ENCODE peak calls at places on chromosomes 7 and 10, in eight cellular contexts. G is trophoblast cell; E is cardiac muscle cell; S is left ventricle myocardium inferior; T is ovary; I is heart right ventricle; R is naive thymus-derived CD4-positive, alpha-beta T cell; J is GM23248. C is an unnamed sample. For H3K4me1 and H3K27me3, the result is how much of the 10 kb centered on the place peaks cover.

GRCh38 chr7:24756989-24757798 is at the start of gene GSDME:
- DNase-seq in G (peak), E (peak), S (peak), T (peak), I (peak), R (peak), J (peak), C (peak)

GRCh38 chr7:152336754-152337368 is 98.9 kb downstream of the KMT2C start:
- DNase-seq in G (peak), E (peak), S (no peak), T (no peak), I (no peak), R (no peak), J (peak), C (peak)

GRCh38 chr10:122282253-122282671 is 11.2 kb downstream of the BTBD16 start:
- DNase-seq in G (no peak), E (no peak), S (no peak), T (no peak), I (no peak), R (no peak), J (peak), C (no peak)

GRCh38 chr7:95886501-95887090 is 114.2 kb downstream of the DYNC1I1 start:
- DNase-seq in G (peak), E (no peak), S (no peak), T (no peak), I (no peak), R (no peak), J (peak), C (peak)

GRCh38 chr7:137757146-137757925 is 89.4 kb downstream of the DGKI start:
- DNase-seq in G (no peak), E (no peak), S (no peak), T (no peak), I (no peak), R (no peak), J (peak), C (no peak)

GRCh38 chr10:43054593-43054992 is 22.3 kb upstream of the RET start:
- DNase-seq in G (no peak), E (no peak), S (peak), T (no peak), I (no peak), R (peak), J (no peak), C (no peak)

GRCh38 chr10:19987931-19988330 is 171.7 kb downstream of the PLXDC2 start:
- DNase-seq in G (no peak), E (no peak), S (no peak), T (no peak), I (no peak), R (no peak), J (no peak), C (peak)

GRCh38 chr7:44639701-44640321 is 33.4 kb downstream of the OGDH start:
- DNase-seq in G (peak), E (peak), S (peak), T (peak), I (no peak), R (no peak), J (peak), C (peak)

GRCh38 chr10:132458071-132458594 is 61.1 kb downstream of the PWWP2B start:
- DNase-seq in G (no peak), E (no peak), S (no peak), T (peak), I (peak), R (no peak), J (no peak), C (no peak)

GRCh38 chr10:11793762-11794479 is 29.2 kb upstream of the PROSER2 start:
- DNase-seq in G (peak), E (peak), S (no peak), T (no peak), I (no peak), R (no peak), J (peak), C (no peak)

GRCh38 chr7:65840446-65840845 is 32.4 kb upstream of the VKORC1L1 start:
- DNase-seq in G (peak), E (no peak), S (no peak), T (no peak), I (no peak), R (no peak), J (no peak), C (no peak)

GRCh38 chr10:61189912-61190311 is 245.9 kb upstream of the RHOBTB1 start:
- DNase-seq in G (no peak), E (no peak), S (no peak), T (no peak), I (no peak), R (no peak), J (no peak), C (no peak)

GRCh38 chr10:125052146-125052545 is 108.2 kb downstream of the CTBP2 start:
- DNase-seq in G (no peak), E (no peak), S (no peak), T (no peak), I (no peak), R (no peak), J (no peak), C (no peak)

GRCh38 chr10:125048101-125048864 is 106.4 kb downstream of the ZRANB1 start:
- DNase-seq in G (peak), E (peak), S (peak), T (peak), I (peak), R (peak), J (peak), C (peak)

GRCh38 chr10:125054216-125054615 is 106.1 kb downstream of the CTBP2 start:
- DNase-seq in G (no peak), E (no peak), S (no peak), T (no peak), I (no peak), R (no peak), J (no peak), C (no peak)

GRCh38 chr10:125043824-125044658 is 102.1 kb downstream of the ZRANB1 start:
- DNase-seq in G (no peak), E (no peak), S (no peak), T (no peak), I (no peak), R (no peak), J (peak), C (no peak)

GRCh38 chr10:125049216-125049903 is 107.4 kb downstream of the ZRANB1 start:
- DNase-seq in G (no peak), E (no peak), S (no peak), T (no peak), I (no peak), R (no peak), J (no peak), C (no peak)
- H3K4me1 ChIP-seq in G (under half), E (under half), S (half or more), T (under half), I (half or more), R (under half), J (under half), C (under half)

GRCh38 chr7:103343332-103343731 is 1.2 kb downstream of the DNAJC2 start:
- DNase-seq in G (no peak), E (no peak), S (no peak), T (no peak), I (no peak), R (no peak), J (no peak), C (no peak)
- H3K4me3 ChIP-seq in G (no peak), E (peak), S (peak), T (no peak), I (peak), R (peak), J (peak), C (peak)

DNA sequence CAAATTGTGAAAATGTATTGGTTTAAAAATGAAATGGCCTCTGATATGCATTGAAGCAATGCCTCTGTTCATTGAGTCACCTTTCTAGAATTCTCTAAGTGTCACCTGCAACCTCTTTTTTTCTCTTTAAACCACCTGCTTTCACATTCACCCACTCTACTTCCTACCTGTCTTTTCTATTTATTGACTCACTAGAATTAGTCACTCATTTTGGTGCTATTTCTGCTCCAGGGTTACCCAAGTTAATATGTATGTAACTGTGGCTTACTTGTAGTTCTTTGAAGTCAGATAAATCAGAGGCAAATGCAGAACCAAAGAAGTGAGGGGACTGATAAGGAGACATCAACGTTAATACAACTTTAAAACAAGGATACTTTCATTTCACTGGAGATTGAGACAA is 674.7 kb downstream of the CCSER2 start:
- DNase-seq in G (no peak), E (no peak), S (no peak), T (no peak), I (no peak), R (no peak), J (no peak), C (no peak)
- H3K27me3 ChIP-seq in G (under half), E (under half), S (under half), T (under half), I (under half), R (under half), J (under half), C (under half)

GRCh38 chr10:124369066-124369465 is 49.7 kb downstream of the OAT start:
- DNase-seq in G (no peak), E (no peak), S (no peak), T (no peak), I (no peak), R (no peak), J (no peak), C (no peak)
- H3K4me1 ChIP-seq in G (under half), E (under half), S (under half), T (under half), I (under half), R (under half), J (under half), C (under half)

DNA sequence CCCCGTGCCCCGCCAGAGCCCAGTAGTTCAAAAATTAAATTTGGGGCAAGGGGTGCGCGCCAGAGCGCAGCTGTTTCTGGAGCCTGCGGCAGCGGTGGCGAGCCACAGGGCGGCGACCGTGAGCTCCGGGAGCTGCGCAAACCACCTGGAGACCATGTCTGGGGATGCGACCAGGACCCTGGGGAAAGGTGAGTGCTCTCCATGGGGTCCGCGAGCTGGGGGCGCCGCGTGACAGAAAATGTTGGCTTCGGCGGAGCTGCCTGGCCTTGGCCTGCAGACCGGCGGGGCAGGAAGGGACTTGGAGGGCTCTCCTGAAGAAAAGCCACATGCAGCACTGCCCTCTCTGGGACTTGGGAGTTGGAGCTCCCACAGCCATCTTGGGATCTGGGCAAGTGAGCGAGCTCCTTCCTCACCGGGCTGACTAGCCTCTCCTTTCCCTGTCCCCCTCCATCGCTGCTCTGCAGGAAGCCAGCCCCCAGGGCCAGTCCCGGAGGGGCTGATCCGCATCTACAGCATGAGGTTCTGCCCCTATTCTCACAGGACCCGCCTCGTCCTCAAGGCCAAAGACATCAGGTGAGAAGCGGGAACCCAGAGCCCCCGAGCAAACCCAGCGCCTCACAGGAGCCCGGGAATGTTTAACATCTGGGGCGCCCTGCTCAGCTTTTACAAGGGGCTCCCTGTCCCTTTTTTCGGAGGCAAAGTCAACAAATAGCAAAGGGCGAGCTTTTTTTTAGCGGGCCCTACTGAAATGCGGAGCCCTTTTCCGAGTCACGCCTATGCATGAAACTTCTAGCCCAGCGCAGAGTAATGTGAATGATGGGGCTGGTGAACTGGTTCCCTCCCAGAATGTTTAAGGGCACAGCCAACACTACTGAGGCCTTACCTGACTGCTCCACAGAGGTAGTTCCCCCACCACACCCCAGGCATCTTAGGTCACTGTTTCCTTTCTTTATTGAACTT is 6.1 kb downstream of the GSTO2 start:
- DNase-seq in G (peak), E (peak), S (no peak), T (peak), I (peak), R (peak), J (peak), C (no peak)
- H3K4me3 ChIP-seq in G (peak), E (no peak), S (no peak), T (peak), I (peak), R (peak), J (peak), C (peak)

DNA sequence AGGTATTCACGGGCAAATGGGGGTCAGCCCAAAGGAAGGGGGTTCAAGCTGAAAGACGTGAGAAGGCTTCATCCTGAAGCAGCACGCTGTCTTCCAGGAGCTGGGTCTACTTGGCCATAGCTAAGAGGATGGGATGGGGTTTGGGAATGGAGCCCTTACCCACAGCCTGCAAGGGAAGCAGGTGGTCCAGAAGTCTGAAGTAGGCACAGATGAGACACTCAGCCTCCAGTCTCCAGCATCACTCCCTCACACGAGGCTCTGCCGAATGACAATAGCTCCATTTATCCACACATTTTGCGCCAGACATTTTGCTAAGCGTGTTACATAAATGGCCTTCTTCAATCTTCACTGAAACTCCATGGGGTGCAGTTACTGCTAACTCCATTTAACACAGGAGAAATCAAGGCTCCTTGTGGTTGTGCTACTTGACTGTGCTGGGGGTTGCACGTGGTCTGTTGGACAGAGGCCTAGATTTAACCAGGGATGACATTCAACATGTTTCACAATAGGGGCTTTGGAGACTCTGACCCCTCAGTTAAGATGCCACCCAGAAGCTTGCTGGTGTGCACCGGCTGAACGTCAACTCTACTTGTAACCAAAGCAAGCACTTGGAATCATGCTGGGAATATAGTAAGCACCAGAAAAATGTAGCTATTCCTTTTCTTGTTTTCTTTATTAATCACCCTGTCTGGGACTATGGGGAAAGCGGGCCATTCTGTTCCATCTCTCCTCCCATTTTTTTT is 85.3 kb downstream of the FAM241B start:
- DNase-seq in G (no peak), E (no peak), S (no peak), T (no peak), I (no peak), R (no peak), J (peak), C (no peak)
- H3K27me3 ChIP-seq in G (under half), E (under half), S (under half), T (under half), I (under half), R (under half), J (under half), C (under half)

GRCh38 chr7:108467391-108467790 is 11.2 kb upstream of the NRCAM start:
- DNase-seq in G (no peak), E (no peak), S (no peak), T (no peak), I (no peak), R (no peak), J (no peak), C (no peak)

GRCh38 chr7:108463613-108464012 is 7.4 kb upstream of the NRCAM start:
- DNase-seq in G (no peak), E (no peak), S (no peak), T (no peak), I (no peak), R (no peak), J (no peak), C (no peak)

GRCh38 chr7:108461855-108462254 is 5.6 kb upstream of the NRCAM start:
- DNase-seq in G (no peak), E (no peak), S (no peak), T (no peak), I (no peak), R (no peak), J (peak), C (no peak)

GRCh38 chr7:108468246-108468645 is 12.0 kb upstream of the NRCAM start:
- DNase-seq in G (peak), E (no peak), S (no peak), T (no peak), I (no peak), R (no peak), J (no peak), C (no peak)

DNA sequence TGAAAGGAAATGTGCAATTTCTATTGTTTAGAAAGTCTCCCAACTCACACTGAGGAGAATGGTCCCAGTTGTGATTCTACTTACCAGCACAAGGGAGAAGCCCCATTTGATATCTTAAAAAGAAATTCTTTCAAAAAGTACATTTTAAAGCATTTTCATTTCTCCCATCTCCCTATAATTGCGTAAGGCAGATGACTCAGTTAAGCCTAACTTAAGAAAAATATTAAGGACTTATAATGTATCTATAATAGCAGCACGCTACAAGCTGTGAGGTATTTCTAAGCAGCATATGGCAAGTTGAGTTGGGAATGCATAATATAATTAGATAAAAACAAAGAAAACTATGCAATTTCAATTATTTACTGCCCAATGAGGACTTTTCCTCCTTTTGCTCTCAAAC is 8.5 kb upstream of the NRCAM start:
- DNase-seq in G (peak), E (no peak), S (no peak), T (no peak), I (no peak), R (no peak), J (peak), C (no peak)
- H3K4me1 ChIP-seq in G (under half), E (under half), S (under half), T (under half), I (under half), R (under half), J (under half), C (under half)

GRCh38 chr7:157022681-157023588 is 12.5 kb upstream of the MNX1 start:
- DNase-seq in G (no peak), E (no peak), S (no peak), T (no peak), I (no peak), R (no peak), J (no peak), C (no peak)
- H3K4me3 ChIP-seq in G (no peak), E (no peak), S (no peak), T (no peak), I (no peak), R (no peak), J (no peak), C (no peak)

C was measured in HAP-1.